ENCODE peak calls at places on chromosomes 3 and 15, in seven cellular contexts. K is HEK293T, F is activated T-helper 1 cell treated with Interleukin-2 at 50 U/mL for 16 hours, Z is iris pigment epithelial cell, H is NCI-H524, J is fibroblast of pulmonary artery, N is WTC11. S is an unnamed sample.

GRCh38 chr3:196810963-196811581 is 56.6 kb upstream of the SENP5 start:
- DNase-seq in J (peak), K (no peak), Z (no peak), N (no peak), H (no peak), F (no peak), S (no peak)

GRCh38 chr3:172608575-172608974 is 85.3 kb upstream of the TNFSF10 start:
- DNase-seq in Z (no peak), H (no peak), K (no peak), F (no peak), J (no peak), N (no peak), S (no peak)

GRCh38 chr15:27538325-27538724 is 560.8 kb downstream of the OCA2 start:
- DNase-seq in N (no peak), J (no peak), Z (no peak), F (no peak), H (no peak), K (no peak), S (no peak)

GRCh38 chr3:56753206-56753605 is 48.5 kb downstream of the ARHGEF3 start:
- DNase-seq in F (no peak), K (no peak), Z (peak), J (peak), N (no peak), H (no peak), S (no peak)

GRCh38 chr15:80893777-80894176 is 95.8 kb downstream of the MESD start:
- DNase-seq in F (no peak), H (no peak), N (no peak), Z (no peak), K (no peak), J (no peak), S (no peak)

GRCh38 chr15:38514601-38515000 is 50.0 kb downstream of the RASGRP1 start:
- DNase-seq in K (no peak), N (no peak), Z (no peak), F (no peak), H (no peak), J (no peak), S (no peak)

GRCh38 chr3:16183601-16184270 is 9.3 kb downstream of the GALNT15 start:
- DNase-seq in N (no peak), H (peak), J (peak), Z (peak), K (no peak), F (no peak), S (peak)

GRCh38 chr3:66021731-66022131 is 17.0 kb downstream of the MAGI1 start:
- DNase-seq in N (no peak), J (no peak), F (no peak), K (no peak), H (no peak), Z (no peak), S (no peak)

GRCh38 chr3:185930393-185931107 is 7.3 kb downstream of the TRA2B start:
- DNase-seq in Z (peak), N (no peak), F (no peak), K (no peak), J (no peak), H (no peak), S (no peak)

GRCh38 chr15:31974855-31975421 is 55.4 kb upstream of the CHRNA7 start:
- DNase-seq in F (no peak), H (peak), K (peak), J (peak), Z (no peak), N (peak), S (peak)

GRCh38 chr3:22450785-22451400 is 699.9 kb upstream of the ZNF385D start:
- DNase-seq in J (no peak), K (no peak), H (peak), N (no peak), Z (peak), F (no peak), S (no peak)

GRCh38 chr3:39381432-39381831 is 1.7 kb upstream of the SLC25A38 start:
- DNase-seq in H (no peak), N (no peak), J (no peak), F (no peak), Z (no peak), K (no peak), S (peak)

GRCh38 chr3:195147649-195148121 is 123.3 kb downstream of the XXYLT1 start:
- DNase-seq in H (no peak), J (peak), N (no peak), K (no peak), Z (peak), F (no peak), S (no peak)